ENCODE peak calls at places on chromosomes 12 and 14, in four cellular contexts. T is posterior vena cava, X is COR-L47, G is LoVo. Q is an unnamed sample.

GRCh38 chr14:50520947-50521815 is 11.2 kb downstream of the MAP4K5 start:
- DNase-seq in X (no peak), G (peak), T (no peak), Q (no peak)

GRCh38 chr12:110702081-110702480 is 13.2 kb upstream of the HVCN1 start:
- DNase-seq in X (no peak), G (no peak), T (no peak), Q (no peak)

GRCh38 chr12:3131129-3131528 is 54.0 kb downstream of the TSPAN9 start:
- DNase-seq in T (peak), G (no peak), X (no peak), Q (no peak)

GRCh38 chr12:32273063-32273521 is 126.3 kb upstream of the FGD4 start:
- DNase-seq in T (no peak), X (no peak), G (no peak), Q (no peak)

GRCh38 chr12:111788178-111788654 is 21.5 kb downstream of the ALDH2 start:
- DNase-seq in T (no peak), G (no peak), X (no peak), Q (no peak)

GRCh38 chr12:128864516-128865186 is 11.4 kb downstream of the GLT1D1 start:
- DNase-seq in T (peak), G (no peak), X (no peak), Q (no peak)

GRCh38 chr14:75748340-75748739 is 87.3 kb downstream of the TTLL5 start:
- DNase-seq in X (no peak), G (no peak), T (no peak), Q (no peak)

GRCh38 chr14:105247026-105247425 is 1.3 kb upstream of the BTBD6 start:
- DNase-seq in T (peak), G (no peak), X (no peak), Q (no peak)

GRCh38 chr12:104291867-104292524 is 11.5 kb upstream of the EID3 start:
- DNase-seq in G (no peak), T (no peak), X (no peak), Q (no peak)

GRCh38 chr12:69130064-69130463 is 109.3 kb upstream of the CPSF6 start:
- DNase-seq in T (no peak), X (no peak), G (no peak), Q (no peak)

GRCh38 chr14:74909501-74909900 is 13.6 kb downstream of the RPS6KL1 start:
- DNase-seq in T (no peak), X (no peak), G (no peak), Q (no peak)

GRCh38 chr12:30796891-30797371 is 42.2 kb upstream of the CAPRIN2 start:
- DNase-seq in G (peak), X (no peak), T (no peak), Q (no peak)

GRCh38 chr12:70117670-70118069 is 125.6 kb upstream of the CNOT2 start:
- DNase-seq in T (no peak), G (no peak), X (no peak), Q (no peak)

GRCh38 chr12:122928033-122928890 is 32.3 kb upstream of the VPS37B start:
- DNase-seq in G (no peak), T (no peak), X (no peak), Q (no peak)

GRCh38 chr12:20450591-20450990 is 82.3 kb downstream of the PDE3A start:
- DNase-seq in X (no peak), G (no peak), T (no peak), Q (no peak)

GRCh38 chr12:78340406-78340805 is 509.7 kb downstream of the NAV3 start:
- DNase-seq in G (no peak), T (no peak), X (no peak), Q (no peak)

GRCh38 chr12:104598342-104599271 is 141.9 kb downstream of the CHST11 start:
- DNase-seq in G (no peak), T (no peak), X (no peak), Q (no peak)

GRCh38 chr12:91974541-91974940 is 171.1 kb downstream of the BTG1 start:
- DNase-seq in G (no peak), T (no peak), X (no peak), Q (no peak)

GRCh38 chr14:99230271-99231141 is 41.5 kb downstream of the BCL11B start:
- DNase-seq in T (no peak), G (no peak), X (no peak), Q (peak)

GRCh38 chr14:89058707-89059106 is 234.3 kb downstream of the TTC8 start:
- DNase-seq in T (no peak), X (no peak), G (no peak), Q (no peak)

GRCh38 chr14:70907172-70907995 is at the start of gene PCNX1:
- DNase-seq in T (peak), X (peak), G (peak), Q (peak)

GRCh38 chr14:104139460-104140212 is 1.2 kb downstream of the KIF26A start:
- DNase-seq in X (no peak), G (no peak), T (peak), Q (peak)

GRCh38 chr12:117986705-117987469 is 18.1 kb upstream of the KSR2 start:
- DNase-seq in G (peak), X (no peak), T (no peak), Q (no peak)

GRCh38 chr12:131575371-131575770 is 135.5 kb upstream of the SFSWAP start:
- DNase-seq in T (no peak), G (no peak), X (no peak), Q (no peak)

GRCh38 chr14:56247495-56248087 is 129.4 kb downstream of the PELI2 start:
- DNase-seq in X (peak), T (no peak), G (no peak), Q (no peak)

GRCh38 chr12:85280138-85280983 is at the start of gene ALX1:
- DNase-seq in X (no peak), G (no peak), T (no peak), Q (peak)

GRCh38 chr12:107761502-107761904 is 566 bp upstream of the PRDM4 start:
- DNase-seq in G (no peak), T (no peak), X (no peak), Q (peak)